ENCODE peak calls at places on chromosomes 5 and 9, in seven cellular contexts. One of them, this sample, is unnamed.
A peak's percentile ranks its signal among the peaks of the same experiment; 100 is the strongest.

GRCh38 chr9:106648799-106649198 is 214.2 kb upstream of the ZNF462 start:
- DNase-seq in NCI-H1092 treated with DMSO at 0.1 percent for 48 hours: no peak
- DNase-seq in dorsolateral prefrontal cortex: no peak
- DNase-seq in activated naive CD4-positive, alpha-beta T cell: no peak
- DNase-seq in GM03348: peak; percentile 7
- DNase-seq in stimulated activated CD8-positive, alpha-beta memory T cell treated with anti-CD3 and anti-CD28 coated beads, Interleukin-7, amount 100 ng/mL, for 1 hour: no peak
- DNase-seq in HS-5: no peak
- DNase-seq in this sample: peak; percentile 1

GRCh38 chr9:109912082-109912581 is 132.1 kb downstream of the PALM2AKAP2 start:
- DNase-seq in dorsolateral prefrontal cortex: no peak
- DNase-seq in activated naive CD4-positive, alpha-beta T cell: no peak
- DNase-seq in NCI-H1092 treated with DMSO at 0.1 percent for 48 hours: no peak
- DNase-seq in HS-5: peak; percentile 68
- DNase-seq in GM03348: peak; percentile 32
- DNase-seq in stimulated activated CD8-positive, alpha-beta memory T cell treated with anti-CD3 and anti-CD28 coated beads, Interleukin-7, amount 100 ng/mL, for 1 hour: no peak
- DNase-seq in this sample: peak; percentile 67

GRCh38 chr9:14309403-14309802 is 4.5 kb downstream of the NFIB start:
- DNase-seq in activated naive CD4-positive, alpha-beta T cell: no peak
- DNase-seq in NCI-H1092 treated with DMSO at 0.1 percent for 48 hours: no peak
- DNase-seq in stimulated activated CD8-positive, alpha-beta memory T cell treated with anti-CD3 and anti-CD28 coated beads, Interleukin-7, amount 100 ng/mL, for 1 hour: no peak
- DNase-seq in dorsolateral prefrontal cortex: no peak
- DNase-seq in HS-5: no peak
- DNase-seq in GM03348: no peak
- DNase-seq in this sample: no peak

GRCh38 chr5:17395106-17395505 is 102.9 kb upstream of the TAF11L2 start:
- DNase-seq in stimulated activated CD8-positive, alpha-beta memory T cell treated with anti-CD3 and anti-CD28 coated beads, Interleukin-7, amount 100 ng/mL, for 1 hour: no peak
- DNase-seq in NCI-H1092 treated with DMSO at 0.1 percent for 48 hours: no peak
- DNase-seq in activated naive CD4-positive, alpha-beta T cell: no peak
- DNase-seq in dorsolateral prefrontal cortex: no peak
- DNase-seq in GM03348: no peak
- DNase-seq in HS-5: no peak
- DNase-seq in this sample: no peak

GRCh38 chr9:69107801-69108200 is 66.3 kb upstream of the TJP2 start:
- DNase-seq in GM03348: no peak
- DNase-seq in stimulated activated CD8-positive, alpha-beta memory T cell treated with anti-CD3 and anti-CD28 coated beads, Interleukin-7, amount 100 ng/mL, for 1 hour: no peak
- DNase-seq in NCI-H1092 treated with DMSO at 0.1 percent for 48 hours: no peak
- DNase-seq in activated naive CD4-positive, alpha-beta T cell: no peak
- DNase-seq in dorsolateral prefrontal cortex: no peak
- DNase-seq in HS-5: no peak
- DNase-seq in this sample: no peak

GRCh38 chr9:131682261-131682660 is 57.6 kb downstream of the RAPGEF1 start:
- DNase-seq in stimulated activated CD8-positive, alpha-beta memory T cell treated with anti-CD3 and anti-CD28 coated beads, Interleukin-7, amount 100 ng/mL, for 1 hour: no peak
- DNase-seq in HS-5: no peak
- DNase-seq in NCI-H1092 treated with DMSO at 0.1 percent for 48 hours: no peak
- DNase-seq in activated naive CD4-positive, alpha-beta T cell: no peak
- DNase-seq in GM03348: no peak
- DNase-seq in dorsolateral prefrontal cortex: no peak
- DNase-seq in this sample: no peak

GRCh38 chr5:82312373-82312856 is 34.3 kb upstream of the RPS23 start:
- DNase-seq in HS-5: no peak
- DNase-seq in NCI-H1092 treated with DMSO at 0.1 percent for 48 hours: peak; percentile 34
- DNase-seq in dorsolateral prefrontal cortex: peak; percentile 76
- DNase-seq in GM03348: peak; percentile 80
- DNase-seq in stimulated activated CD8-positive, alpha-beta memory T cell treated with anti-CD3 and anti-CD28 coated beads, Interleukin-7, amount 100 ng/mL, for 1 hour: no peak
- DNase-seq in activated naive CD4-positive, alpha-beta T cell: no peak
- DNase-seq in this sample: peak; percentile 74

GRCh38 chr5:15785636-15786035 is 285.7 kb downstream of the FBXL7 start:
- DNase-seq in HS-5: no peak
- DNase-seq in NCI-H1092 treated with DMSO at 0.1 percent for 48 hours: no peak
- DNase-seq in stimulated activated CD8-positive, alpha-beta memory T cell treated with anti-CD3 and anti-CD28 coated beads, Interleukin-7, amount 100 ng/mL, for 1 hour: no peak
- DNase-seq in dorsolateral prefrontal cortex: no peak
- DNase-seq in GM03348: no peak
- DNase-seq in activated naive CD4-positive, alpha-beta T cell: no peak
- DNase-seq in this sample: no peak

GRCh38 chr5:81313686-81314085 is 12.3 kb downstream of the ZCCHC9 start:
- DNase-seq in stimulated activated CD8-positive, alpha-beta memory T cell treated with anti-CD3 and anti-CD28 coated beads, Interleukin-7, amount 100 ng/mL, for 1 hour: no peak
- DNase-seq in activated naive CD4-positive, alpha-beta T cell: no peak
- DNase-seq in GM03348: no peak
- DNase-seq in dorsolateral prefrontal cortex: no peak
- DNase-seq in NCI-H1092 treated with DMSO at 0.1 percent for 48 hours: no peak
- DNase-seq in HS-5: no peak
- DNase-seq in this sample: no peak

GRCh38 chr5:135452366-135453030 is 347 bp upstream of the TIFAB start:
- DNase-seq in stimulated activated CD8-positive, alpha-beta memory T cell treated with anti-CD3 and anti-CD28 coated beads, Interleukin-7, amount 100 ng/mL, for 1 hour: no peak
- DNase-seq in activated naive CD4-positive, alpha-beta T cell: no peak
- DNase-seq in dorsolateral prefrontal cortex: no peak
- DNase-seq in NCI-H1092 treated with DMSO at 0.1 percent for 48 hours: no peak
- DNase-seq in HS-5: no peak
- DNase-seq in GM03348: no peak
- DNase-seq in this sample: no peak

GRCh38 chr5:1021136-1021968 is 12.8 kb downstream of the NKD2 start:
- DNase-seq in GM03348: no peak
- DNase-seq in HS-5: no peak
- DNase-seq in activated naive CD4-positive, alpha-beta T cell: no peak
- DNase-seq in stimulated activated CD8-positive, alpha-beta memory T cell treated with anti-CD3 and anti-CD28 coated beads, Interleukin-7, amount 100 ng/mL, for 1 hour: no peak
- DNase-seq in dorsolateral prefrontal cortex: no peak
- DNase-seq in NCI-H1092 treated with DMSO at 0.1 percent for 48 hours: no peak
- DNase-seq in this sample: no peak

GRCh38 chr5:142181547-142182191 is 73.1 kb downstream of the NDFIP1 start:
- DNase-seq in HS-5: no peak
- DNase-seq in activated naive CD4-positive, alpha-beta T cell: no peak
- DNase-seq in stimulated activated CD8-positive, alpha-beta memory T cell treated with anti-CD3 and anti-CD28 coated beads, Interleukin-7, amount 100 ng/mL, for 1 hour: no peak
- DNase-seq in NCI-H1092 treated with DMSO at 0.1 percent for 48 hours: no peak
- DNase-seq in GM03348: no peak
- DNase-seq in dorsolateral prefrontal cortex: no peak
- DNase-seq in this sample: no peak

GRCh38 chr9:10479172-10479571 is 133.6 kb downstream of the PTPRD start:
- DNase-seq in GM03348: no peak
- DNase-seq in NCI-H1092 treated with DMSO at 0.1 percent for 48 hours: no peak
- DNase-seq in activated naive CD4-positive, alpha-beta T cell: no peak
- DNase-seq in HS-5: no peak
- DNase-seq in dorsolateral prefrontal cortex: no peak
- DNase-seq in stimulated activated CD8-positive, alpha-beta memory T cell treated with anti-CD3 and anti-CD28 coated beads, Interleukin-7, amount 100 ng/mL, for 1 hour: no peak
- DNase-seq in this sample: peak; percentile 13

GRCh38 chr5:56513141-56513540 is 280.0 kb upstream of the ANKRD55 start:
- DNase-seq in stimulated activated CD8-positive, alpha-beta memory T cell treated with anti-CD3 and anti-CD28 coated beads, Interleukin-7, amount 100 ng/mL, for 1 hour: no peak
- DNase-seq in HS-5: no peak
- DNase-seq in activated naive CD4-positive, alpha-beta T cell: no peak
- DNase-seq in dorsolateral prefrontal cortex: no peak
- DNase-seq in NCI-H1092 treated with DMSO at 0.1 percent for 48 hours: no peak
- DNase-seq in GM03348: no peak
- DNase-seq in this sample: no peak

GRCh38 chr5:179280095-179280490 is 65.2 kb downstream of the ADAMTS2 start:
- DNase-seq in NCI-H1092 treated with DMSO at 0.1 percent for 48 hours: no peak
- DNase-seq in HS-5: no peak
- DNase-seq in GM03348: no peak
- DNase-seq in stimulated activated CD8-positive, alpha-beta memory T cell treated with anti-CD3 and anti-CD28 coated beads, Interleukin-7, amount 100 ng/mL, for 1 hour: no peak
- DNase-seq in dorsolateral prefrontal cortex: no peak
- DNase-seq in activated naive CD4-positive, alpha-beta T cell: no peak
- DNase-seq in this sample: no peak

GRCh38 chr9:134346151-134346550 is 19.9 kb downstream of the RXRA start:
- DNase-seq in NCI-H1092 treated with DMSO at 0.1 percent for 48 hours: no peak
- DNase-seq in HS-5: no peak
- DNase-seq in GM03348: peak; percentile 63
- DNase-seq in dorsolateral prefrontal cortex: no peak
- DNase-seq in activated naive CD4-positive, alpha-beta T cell: no peak
- DNase-seq in stimulated activated CD8-positive, alpha-beta memory T cell treated with anti-CD3 and anti-CD28 coated beads, Interleukin-7, amount 100 ng/mL, for 1 hour: no peak
- DNase-seq in this sample: peak; percentile 61

GRCh38 chr5:143102414-143102813 is 301.1 kb downstream of the NR3C1 start:
- DNase-seq in dorsolateral prefrontal cortex: no peak
- DNase-seq in stimulated activated CD8-positive, alpha-beta memory T cell treated with anti-CD3 and anti-CD28 coated beads, Interleukin-7, amount 100 ng/mL, for 1 hour: no peak
- DNase-seq in NCI-H1092 treated with DMSO at 0.1 percent for 48 hours: no peak
- DNase-seq in GM03348: peak; percentile 22
- DNase-seq in activated naive CD4-positive, alpha-beta T cell: no peak
- DNase-seq in HS-5: no peak
- DNase-seq in this sample: no peak

GRCh38 chr9:129553277-129553676 is 67.6 kb downstream of the C9orf50 start:
- DNase-seq in stimulated activated CD8-positive, alpha-beta memory T cell treated with anti-CD3 and anti-CD28 coated beads, Interleukin-7, amount 100 ng/mL, for 1 hour: no peak
- DNase-seq in dorsolateral prefrontal cortex: no peak
- DNase-seq in NCI-H1092 treated with DMSO at 0.1 percent for 48 hours: no peak
- DNase-seq in GM03348: no peak
- DNase-seq in activated naive CD4-positive, alpha-beta T cell: no peak
- DNase-seq in HS-5: no peak
- DNase-seq in this sample: no peak

GRCh38 chr5:113450366-113451328 is 15.9 kb upstream of the TSSK1B start:
- DNase-seq in dorsolateral prefrontal cortex: no peak
- DNase-seq in HS-5: no peak
- DNase-seq in GM03348: no peak
- DNase-seq in activated naive CD4-positive, alpha-beta T cell: no peak
- DNase-seq in stimulated activated CD8-positive, alpha-beta memory T cell treated with anti-CD3 and anti-CD28 coated beads, Interleukin-7, amount 100 ng/mL, for 1 hour: no peak
- DNase-seq in NCI-H1092 treated with DMSO at 0.1 percent for 48 hours: no peak
- DNase-seq in this sample: no peak

GRCh38 chr9:82961504-82962125 is 101.3 kb downstream of the RASEF start:
- DNase-seq in activated naive CD4-positive, alpha-beta T cell: peak; percentile 1
- DNase-seq in dorsolateral prefrontal cortex: peak; percentile 82
- DNase-seq in HS-5: peak; percentile 41
- DNase-seq in NCI-H1092 treated with DMSO at 0.1 percent for 48 hours: peak; percentile 87
- DNase-seq in stimulated activated CD8-positive, alpha-beta memory T cell treated with anti-CD3 and anti-CD28 coated beads, Interleukin-7, amount 100 ng/mL, for 1 hour: no peak
- DNase-seq in GM03348: peak; percentile 81
- DNase-seq in this sample: peak; percentile 71

GRCh38 chr9:77575785-77576184 is 72.3 kb downstream of the GNA14 start:
- DNase-seq in GM03348: no peak
- DNase-seq in stimulated activated CD8-positive, alpha-beta memory T cell treated with anti-CD3 and anti-CD28 coated beads, Interleukin-7, amount 100 ng/mL, for 1 hour: no peak
- DNase-seq in HS-5: no peak
- DNase-seq in activated naive CD4-positive, alpha-beta T cell: no peak
- DNase-seq in dorsolateral prefrontal cortex: no peak
- DNase-seq in NCI-H1092 treated with DMSO at 0.1 percent for 48 hours: no peak
- DNase-seq in this sample: peak; percentile 50

GRCh38 chr9:5015934-5016333 is 30.9 kb downstream of the JAK2 start:
- DNase-seq in NCI-H1092 treated with DMSO at 0.1 percent for 48 hours: no peak
- DNase-seq in activated naive CD4-positive, alpha-beta T cell: no peak
- DNase-seq in stimulated activated CD8-positive, alpha-beta memory T cell treated with anti-CD3 and anti-CD28 coated beads, Interleukin-7, amount 100 ng/mL, for 1 hour: no peak
- DNase-seq in GM03348: no peak
- DNase-seq in dorsolateral prefrontal cortex: no peak
- DNase-seq in HS-5: no peak
- DNase-seq in this sample: no peak

GRCh38 chr9:133225171-133226011 is 16.3 kb upstream of the OBP2B start:
- DNase-seq in NCI-H1092 treated with DMSO at 0.1 percent for 48 hours: no peak
- DNase-seq in stimulated activated CD8-positive, alpha-beta memory T cell treated with anti-CD3 and anti-CD28 coated beads, Interleukin-7, amount 100 ng/mL, for 1 hour: no peak
- DNase-seq in GM03348: no peak
- DNase-seq in dorsolateral prefrontal cortex: no peak
- DNase-seq in activated naive CD4-positive, alpha-beta T cell: no peak
- DNase-seq in HS-5: no peak
- DNase-seq in this sample: no peak

This sample was measured in A172.